ENCODE peak calls at places on chromosomes 11 and 22, in nine cellular contexts. N, C, Y, Q, B, U, T, S and E are unnamed samples.

GRCh38 chr22:27782065-27782464 is 19.5 kb downstream of the MN1 start:
- DNase-seq in S (no peak), C (no peak), B (no peak), Q (no peak), N (no peak), T (no peak), U (no peak), Y (no peak), E (no peak)

GRCh38 chr22:19666663-19667593 is 47.4 kb upstream of the SEPTIN5 start:
- DNase-seq in U (no peak), T (no peak), B (no peak), Q (no peak), N (no peak), S (peak), Y (no peak), C (no peak), E (no peak)

GRCh38 chr11:11611381-11611780 is 10.4 kb downstream of the GALNT18 start:
- DNase-seq in B (no peak), C (no peak), Y (no peak), S (no peak), Q (no peak), N (no peak), U (no peak), T (no peak), E (no peak)

GRCh38 chr22:37430941-37431340 is 3.7 kb upstream of the ELFN2 start:
- DNase-seq in S (no peak), C (no peak), U (no peak), N (no peak), Y (no peak), Q (no peak), B (no peak), T (no peak), E (no peak)

GRCh38 chr11:32987851-32988250 is 27.8 kb upstream of the DEPDC7 start:
- DNase-seq in S (no peak), N (no peak), Y (no peak), B (no peak), U (no peak), T (no peak), Q (no peak), C (no peak), E (no peak)

GRCh38 chr22:46791201-46791731 is 28.8 kb downstream of the TBC1D22A start:
- DNase-seq in C (peak), Q (no peak), B (no peak), Y (no peak), N (peak), T (no peak), U (peak), S (peak), E (no peak)

GRCh38 chr11:107017433-107018227 is 646 bp downstream of the GUCY1A2 start:
- DNase-seq in U (peak), B (peak), T (peak), Q (peak), Y (peak), C (peak), S (peak), N (peak), E (peak)

GRCh38 chr11:37076866-37077265 is 478.8 kb upstream of the RAG2 start:
- DNase-seq in T (no peak), Q (no peak), B (no peak), U (no peak), C (peak), Y (no peak), S (peak), N (no peak), E (no peak)

GRCh38 chr11:2804189-2804588 is 81.4 kb downstream of the CDKN1C start:
- DNase-seq in N (peak), B (no peak), Q (peak), Y (peak), U (no peak), S (no peak), T (peak), C (no peak), E (no peak)

GRCh38 chr11:37264783-37265182 is 666.7 kb upstream of the RAG2 start:
- DNase-seq in N (no peak), S (peak), B (no peak), U (no peak), T (no peak), Y (no peak), C (peak), Q (no peak), E (no peak)

GRCh38 chr22:17063372-17064106 is 21.3 kb upstream of the IL17RA start:
- DNase-seq in N (no peak), Y (no peak), B (peak), Q (no peak), S (peak), C (no peak), T (no peak), U (no peak), E (no peak)

GRCh38 chr11:110086892-110087309 is 6.3 kb upstream of the ZC3H12C start:
- DNase-seq in Y (no peak), Q (no peak), T (no peak), S (peak), B (no peak), N (no peak), C (peak), U (no peak), E (no peak)

GRCh38 chr11:100835854-100836253 is 148.8 kb downstream of the ARHGAP42 start:
- DNase-seq in N (no peak), Y (no peak), C (no peak), T (no peak), S (no peak), B (no peak), U (no peak), Q (no peak), E (no peak)

GRCh38 chr11:2587976-2588748 is 111.6 kb downstream of the KCNQ1OT1 start:
- DNase-seq in Y (peak), Q (no peak), C (no peak), T (peak), S (no peak), U (peak), N (peak), B (no peak), E (peak)

GRCh38 chr11:72234920-72235319 is 9.1 kb downstream of the PHOX2A start:
- DNase-seq in B (no peak), Q (peak), C (no peak), U (peak), T (peak), S (no peak), Y (no peak), N (no peak), E (no peak)

DNA sequence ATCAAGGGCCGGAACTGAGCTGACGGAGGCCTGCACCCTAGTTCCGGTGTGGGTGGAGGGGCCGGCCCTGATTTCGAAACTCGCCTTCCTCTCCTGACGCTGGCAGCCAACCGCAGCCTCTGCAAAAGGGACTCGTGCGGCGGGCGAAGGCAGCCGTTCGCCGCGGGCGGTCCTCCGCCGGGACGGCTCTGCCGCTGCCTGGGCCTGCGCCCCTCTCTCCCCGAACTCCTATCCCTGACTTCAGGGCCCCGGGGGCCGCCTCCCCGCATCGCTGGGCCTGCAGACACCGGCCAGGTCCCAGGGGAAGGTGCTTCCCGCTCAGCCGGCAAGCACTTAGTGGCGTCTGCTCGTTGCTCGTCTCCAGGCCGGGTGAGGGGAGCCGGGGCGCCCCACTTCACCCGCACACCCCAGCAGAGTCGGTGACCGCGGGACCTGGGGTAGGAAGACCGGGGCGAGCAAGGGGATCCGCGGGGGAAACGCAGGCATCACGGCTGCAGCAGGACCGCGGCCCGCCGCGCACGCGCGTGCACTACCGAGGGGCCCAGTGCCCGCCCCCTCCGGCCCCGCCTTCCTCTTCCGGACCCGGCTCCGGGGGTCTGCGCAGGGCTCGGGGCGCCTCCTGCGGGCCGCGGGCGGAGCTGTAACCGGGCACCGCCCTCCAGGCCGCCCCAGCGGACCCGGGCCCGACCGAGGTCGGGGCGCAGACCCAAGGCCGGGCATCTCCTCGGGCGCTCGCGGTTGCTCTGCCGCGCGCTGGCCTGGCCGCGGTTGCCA is 464 bp upstream of the ANKRD13D start:
- DNase-seq in B (peak), S (peak), N (peak), Y (peak), U (peak), C (peak), T (peak), Q (peak), E (peak)
- TF ChIP-seq CTCF in B (peak), S (no peak), N (peak), Y (peak), U (peak), C (peak), T (peak), Q (peak), E (peak)

GRCh38 chr11:13249992-13250391 is 27.6 kb upstream of the BMAL1 start:
- DNase-seq in Y (no peak), S (peak), U (no peak), N (no peak), B (no peak), C (peak), T (no peak), Q (no peak), E (no peak)
- TF ChIP-seq CTCF in Y (no peak), S (peak), U (peak), N (no peak), B (peak), C (peak), T (peak), Q (no peak), E (no peak)

DNA sequence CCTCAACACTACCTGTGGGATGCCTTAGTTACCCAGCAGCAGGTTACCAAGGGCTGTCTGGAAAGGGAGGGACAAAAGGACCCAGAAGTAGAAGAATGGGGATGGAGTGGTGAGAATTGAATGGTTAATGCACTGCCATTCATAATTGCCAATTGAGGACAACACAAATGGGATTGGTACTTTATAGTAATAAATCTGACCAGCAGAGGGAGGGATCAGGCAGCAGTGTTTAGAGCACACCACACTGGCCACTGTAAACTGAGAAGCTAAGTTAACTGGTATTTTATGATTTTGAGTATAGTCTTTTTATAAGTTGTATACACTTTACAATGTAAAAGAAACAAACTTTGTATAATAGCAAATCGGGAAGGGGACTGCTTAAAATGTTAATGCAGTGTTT is 10.7 kb downstream of the TBRG1 start:
- DNase-seq in S (peak), N (no peak), Y (no peak), T (no peak), C (peak), U (no peak), B (no peak), Q (no peak), E (no peak)
- TF ChIP-seq CTCF in S (peak), N (no peak), Y (peak), T (no peak), C (no peak), U (no peak), B (peak), Q (peak), E (peak)

GRCh38 chr22:50699001-50699753 is 26.6 kb downstream of the SHANK3 start:
- DNase-seq in U (no peak), T (peak), S (no peak), N (peak), Q (no peak), B (no peak), C (no peak), Y (no peak), E (no peak)

GRCh38 chr22:50700387-50701075 is 27.9 kb downstream of the SHANK3 start:
- DNase-seq in T (peak), U (no peak), B (no peak), Q (no peak), C (no peak), S (no peak), Y (no peak), N (peak), E (no peak)

GRCh38 chr22:50698546-50698945 is 25.9 kb downstream of the SHANK3 start:
- DNase-seq in C (no peak), S (no peak), T (peak), U (no peak), Q (no peak), B (no peak), N (peak), Y (no peak), E (no peak)

GRCh38 chr22:50701076-50701419 is 28.4 kb downstream of the SHANK3 start:
- DNase-seq in Y (no peak), T (no peak), U (no peak), C (no peak), Q (no peak), B (no peak), S (no peak), N (peak), E (no peak)

GRCh38 chr22:50699754-50700386 is 27.2 kb downstream of the SHANK3 start:
- DNase-seq in Y (no peak), Q (no peak), B (no peak), T (peak), U (no peak), C (no peak), S (no peak), N (peak), E (no peak)
- TF ChIP-seq CTCF in Y (peak), Q (peak), B (no peak), T (no peak), U (no peak), C (no peak), S (peak), N (no peak), E (no peak)

GRCh38 chr11:46490576-46491100 is 99.1 kb upstream of the CHRM4 start:
- DNase-seq in B (no peak), S (no peak), C (no peak), T (no peak), Q (no peak), U (no peak), N (no peak), Y (no peak), E (no peak)
- TF ChIP-seq CTCF in B (no peak), S (no peak), C (no peak), T (no peak), Q (no peak), U (no peak), N (no peak), Y (no peak), E (no peak)

DNA sequence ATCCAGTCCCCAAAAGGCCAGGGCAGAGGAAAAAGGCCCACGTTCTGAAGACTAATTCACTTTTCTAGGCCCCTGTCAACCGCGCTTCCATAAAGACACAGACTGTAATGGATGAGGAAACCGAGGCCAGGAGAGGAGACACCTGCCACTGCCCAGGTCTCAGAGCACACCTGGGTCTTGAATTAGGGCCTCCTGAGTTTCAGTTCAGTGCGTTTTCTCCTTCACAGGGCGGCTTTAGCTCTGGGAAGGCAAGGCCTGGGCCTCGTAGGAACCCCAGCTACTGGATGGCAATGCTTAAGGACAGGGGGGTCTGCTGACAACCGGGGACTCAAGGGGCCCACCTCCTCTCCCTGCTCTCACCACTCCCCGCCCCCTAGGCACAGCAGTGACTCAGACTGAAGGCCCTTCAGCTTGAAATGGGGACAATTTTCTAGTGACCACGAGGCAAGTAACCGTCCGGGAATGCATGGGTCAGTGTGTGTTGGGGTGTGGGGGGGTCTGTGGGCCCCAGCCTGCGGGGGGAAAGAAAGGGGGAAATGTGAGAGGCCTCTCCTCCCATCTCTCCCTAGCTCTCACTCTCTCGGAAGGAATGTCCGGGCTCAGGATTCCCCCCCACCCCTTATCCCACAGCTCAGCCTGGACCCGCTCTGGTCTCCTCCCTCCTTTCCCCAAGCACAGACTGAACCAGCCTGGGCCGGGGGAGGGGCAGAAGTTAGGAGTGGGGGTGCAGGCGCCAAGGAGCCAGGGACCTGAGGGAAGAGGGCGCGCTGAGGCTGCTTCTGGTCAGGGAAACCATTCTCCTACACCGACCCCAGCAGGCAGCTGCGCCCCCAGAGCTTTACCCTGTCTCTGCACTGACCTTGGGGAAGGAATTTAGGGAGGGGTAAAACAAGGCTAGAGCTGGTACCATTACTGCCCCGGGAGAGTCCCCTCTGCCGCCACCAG is 17.2 kb downstream of the CREB3L1 start:
- DNase-seq in U (no peak), B (no peak), N (peak), Q (no peak), S (peak), T (no peak), C (peak), Y (no peak), E (no peak)
- TF ChIP-seq CTCF in U (no peak), B (no peak), N (no peak), Q (no peak), S (no peak), T (no peak), C (no peak), Y (peak), E (no peak)

GRCh38 chr11:65900125-65900898 is at the start of gene FOSL1:
- DNase-seq in U (peak), S (peak), T (peak), Y (peak), B (peak), C (peak), N (peak), Q (peak), E (peak)
- TF ChIP-seq CTCF in U (no peak), S (no peak), T (peak), Y (no peak), B (no peak), C (no peak), N (no peak), Q (no peak), E (no peak)

DNA sequence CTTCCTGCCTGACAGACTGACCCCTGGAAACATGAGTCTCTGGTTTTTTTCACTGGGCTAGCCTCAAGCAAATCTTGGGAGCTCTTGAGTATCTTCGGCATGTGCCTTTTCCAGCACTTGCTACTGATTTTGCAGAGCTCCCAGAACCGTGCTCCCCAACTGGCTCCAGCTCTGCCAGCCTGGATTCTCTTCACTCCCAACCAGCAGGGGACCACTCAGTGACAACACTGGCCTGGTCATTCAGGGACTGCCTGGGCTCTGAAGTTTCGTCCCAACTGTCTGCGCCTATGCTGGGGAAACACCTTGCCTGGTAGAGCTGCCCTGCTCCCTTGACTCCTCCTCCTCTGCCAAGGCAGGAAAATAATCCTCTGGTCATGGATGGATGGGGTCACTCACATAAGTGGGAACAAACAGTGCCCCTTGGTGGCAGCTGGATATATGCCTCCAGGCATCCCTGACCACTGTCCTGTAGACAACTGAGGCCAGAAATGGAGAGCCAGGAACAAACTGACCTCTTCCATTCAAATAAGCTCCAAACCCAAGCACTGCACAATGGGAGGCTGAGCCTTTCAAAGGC is 30.2 kb downstream of the POLDIP3 start:
- DNase-seq in T (no peak), Q (no peak), Y (no peak), U (no peak), C (no peak), S (no peak), N (no peak), B (no peak), E (no peak)
- TF ChIP-seq CTCF in T (no peak), Q (no peak), Y (no peak), U (no peak), C (no peak), S (no peak), N (no peak), B (no peak), E (no peak)

GRCh38 chr22:39502109-39502788 is at the start of gene MIEF1:
- DNase-seq in S (peak), C (peak), Q (peak), U (peak), Y (peak), T (peak), B (peak), N (peak), E (peak)
- TF ChIP-seq CTCF in S (no peak), C (no peak), Q (no peak), U (no peak), Y (no peak), T (no peak), B (peak), N (no peak), E (no peak)